ENCODE peak calls at places on chromosomes 16 and 17, in eight cellular contexts. O is COR-L47; N is stimulated activated CD8-positive, alpha-beta memory T cell treated with anti-CD3 and anti-CD28 coated beads, Interleukin-7, amount 100 ng/mL, for 1 hour; R is Peyer's patch; X is KG1; S is CD4-positive, alpha-beta memory T cell; P is ecto neural progenitor cell; B is amniotic stem cell. W is an unnamed sample.
A peak's percentile ranks its signal among the peaks of the same experiment; 100 is the strongest.

GRCh38 chr16:75477680-75478473 is 13.4 kb upstream of the TMEM170A start:
- DNase-seq in X (no peak), N (no peak), B (no peak), R (no peak), P (no peak), S (no peak), O (peak; percentile 76), W (no peak)

GRCh38 chr17:68794636-68795503 is 160.3 kb downstream of the ABCA8 start:
- DNase-seq in B (no peak), R (no peak), N (no peak), O (no peak), S (no peak), X (no peak), P (no peak), W (no peak)

GRCh38 chr17:32320847-32321246 is 21.1 kb downstream of the C17orf75 start:
- DNase-seq in B (no peak), O (no peak), R (no peak), X (no peak), N (no peak), P (no peak), S (no peak), W (no peak)

GRCh38 chr17:30530346-30531025 is 53.3 kb downstream of the GOSR1 start:
- DNase-seq in R (no peak), X (no peak), S (no peak), N (no peak), O (no peak), B (no peak), P (no peak), W (peak; percentile 76)

GRCh38 chr17:78655251-78655940 is 78.2 kb upstream of the DNAH17 start:
- DNase-seq in R (no peak), O (no peak), S (no peak), N (no peak), X (no peak), B (no peak), P (no peak), W (no peak)

GRCh38 chr17:79899584-79899983 is 60.3 kb upstream of the CBX4 start:
- DNase-seq in P (no peak), R (no peak), B (no peak), N (no peak), X (no peak), S (no peak), O (no peak), W (no peak)

GRCh38 chr17:43224146-43224705 is 4.2 kb downstream of the CCDC200 start:
- DNase-seq in N (no peak), O (no peak), P (peak; percentile 42), X (no peak), R (peak; percentile 23), S (no peak), B (no peak), W (no peak)

GRCh38 chr16:57489229-57489628 is 2.9 kb upstream of the DOK4 start:
- DNase-seq in N (no peak), X (no peak), O (no peak), B (no peak), S (no peak), P (no peak), R (no peak), W (no peak)

GRCh38 chr17:40554646-40555295 is 10.5 kb downstream of the CCR7 start:
- DNase-seq in B (no peak), X (no peak), P (no peak), N (no peak), S (no peak), R (peak; percentile 47), O (no peak), W (no peak)

GRCh38 chr17:82424001-82424862 is 5.8 kb upstream of the OGFOD3 start:
- DNase-seq in S (peak; percentile 39), N (no peak), O (no peak), B (no peak), P (no peak), X (peak; percentile 30), R (peak; percentile 76), W (peak; percentile 50)

GRCh38 chr16:89110641-89111040 is 17.0 kb downstream of the ACSF3 start:
- DNase-seq in B (no peak), N (no peak), S (no peak), R (peak; percentile 31), O (no peak), X (no peak), P (no peak), W (no peak)

W was measured in hepatic stellate cell.